ENCODE peak calls at places on chromosome 18, in four cellular contexts. P, M, D and S are unnamed samples.

GRCh38 chr18:3405713-3406112 is 44.3 kb upstream of the TGIF1 start:
- DNase-seq in M (no peak), P (no peak), D (no peak), S (no peak)

GRCh38 chr18:5162111-5162510 is 34.9 kb downstream of the AKAIN1 start:
- DNase-seq in M (no peak), P (no peak), D (no peak), S (no peak)

GRCh38 chr18:46424898-46425297 is 232.1 kb downstream of the LOXHD1 start:
- DNase-seq in D (peak), M (no peak), P (no peak), S (no peak)

GRCh38 chr18:10508546-10508945 is 17.3 kb upstream of the NAPG start:
- DNase-seq in P (no peak), D (no peak), M (no peak), S (no peak)

GRCh38 chr18:76448262-76449109 is 46.6 kb downstream of the ZNF516 start:
- DNase-seq in D (no peak), P (no peak), M (no peak), S (no peak)

GRCh38 chr18:48657446-48658120 is 118.8 kb downstream of the CTIF start:
- DNase-seq in D (no peak), M (no peak), P (peak), S (no peak)

GRCh38 chr18:58135170-58135569 is 91.1 kb downstream of the NEDD4L start:
- DNase-seq in D (no peak), M (no peak), P (no peak), S (no peak)

GRCh38 chr18:55570966-55571365 is 17.0 kb downstream of the TCF4 start:
- DNase-seq in P (no peak), M (no peak), D (no peak), S (no peak)

GRCh38 chr18:13471971-13472628 is 253.5 kb downstream of the LDLRAD4 start:
- DNase-seq in D (no peak), M (no peak), P (no peak), S (no peak)

GRCh38 chr18:484749-485464 is 15.6 kb downstream of the COLEC12 start:
- DNase-seq in D (no peak), P (no peak), M (no peak), S (no peak)

GRCh38 chr18:60664736-60665135 is 292.2 kb upstream of the MC4R start:
- DNase-seq in D (no peak), M (no peak), P (no peak), S (no peak)

GRCh38 chr18:58041633-58042032 is 2.4 kb upstream of the NEDD4L start:
- DNase-seq in P (no peak), M (no peak), D (no peak), S (no peak)

GRCh38 chr18:21230436-21230835 is 11.6 kb upstream of the GREB1L start:
- DNase-seq in M (no peak), D (no peak), P (no peak), S (no peak)

GRCh38 chr18:34915046-34915445 is 126.2 kb upstream of the MAPRE2 start:
- DNase-seq in M (no peak), P (no peak), D (no peak), S (no peak)

GRCh38 chr18:45014047-45014501 is 333.4 kb downstream of the SETBP1 start:
- DNase-seq in P (peak), M (no peak), D (no peak), S (no peak)

GRCh38 chr18:47166235-47166634 is 9.9 kb downstream of the IER3IP1 start:
- DNase-seq in P (no peak), M (no peak), D (no peak), S (no peak)

GRCh38 chr18:34493099-34493544 is 217.0 kb upstream of the DTNA start:
- DNase-seq in D (peak), M (peak), P (peak), S (no peak)

GRCh38 chr18:3207565-3207964 is 12.2 kb downstream of the MYOM1 start:
- DNase-seq in P (no peak), M (no peak), D (no peak), S (no peak)

GRCh38 chr18:39938678-39939077 is 2016.4 kb upstream of the PIK3C3 start:
- DNase-seq in P (peak), D (no peak), M (no peak), S (no peak)

GRCh38 chr18:37409870-37410269 is 155.7 kb downstream of the CELF4 start:
- DNase-seq in P (no peak), M (no peak), D (no peak), S (no peak)

GRCh38 chr18:13375302-13376255 is 157.0 kb downstream of the LDLRAD4 start:
- DNase-seq in M (peak), D (no peak), P (peak), S (no peak)